ENCODE peak calls at places on chromosome 6, in eight cellular contexts. K is heart left ventricle; Z is CD8-positive, alpha-beta T cell; N is lower lobe of right lung; U is colonic mucosa; M is ovary; T is astrocyte; P is adrenal gland. H is an unnamed sample.

GRCh38 chr6:109051301-109051700 is 43.3 kb downstream of the SESN1 start:
- DNase-seq in U (no peak), P (no peak), Z (no peak), K (no peak), M (no peak), N (no peak), T (peak; percentile 58), H (no peak)

GRCh38 chr6:81995548-81996289 is 243.2 kb upstream of the TENT5A start:
- DNase-seq in P (no peak), N (no peak), U (no peak), Z (no peak), T (peak; percentile 69), K (no peak), M (no peak), H (peak; percentile 30)

GRCh38 chr6:33426590-33427563 is 7.0 kb downstream of the SYNGAP1 start:
- DNase-seq in Z (peak; percentile 32), T (no peak), U (no peak), N (no peak), M (no peak), P (no peak), K (no peak), H (no peak)

GRCh38 chr6:28789553-28790083 is 134.2 kb downstream of the TRIM27 start:
- DNase-seq in Z (no peak), N (no peak), K (no peak), M (peak; percentile 16), U (peak; percentile 24), T (peak; percentile 41), P (no peak), H (peak; percentile 61)

GRCh38 chr6:45643136-45643535 is 265.4 kb upstream of the SUPT3H start:
- DNase-seq in T (peak; percentile 36), M (no peak), N (no peak), Z (no peak), U (no peak), P (no peak), K (no peak), H (no peak)

GRCh38 chr6:150783818-150784217 is 81.7 kb upstream of the MTHFD1L start:
- DNase-seq in M (no peak), K (no peak), Z (no peak), P (no peak), T (no peak), U (no peak), N (no peak), H (no peak)

GRCh38 chr6:125750692-125751333 is 1.4 kb downstream of the HEY2 start:
- DNase-seq in P (no peak), Z (no peak), T (no peak), K (no peak), M (no peak), U (no peak), N (no peak), H (no peak)

GRCh38 chr6:78611886-78612480 is 255.4 kb upstream of the IRAK1BP1 start:
- DNase-seq in T (no peak), K (no peak), M (no peak), U (no peak), Z (no peak), N (no peak), P (no peak), H (peak; percentile 44)

GRCh38 chr6:10655508-10656055 is 38.8 kb downstream of the C6orf52 start:
- DNase-seq in U (no peak), M (no peak), N (no peak), P (no peak), T (no peak), Z (no peak), K (no peak), H (no peak)

GRCh38 chr6:56902551-56903464 is 52.1 kb upstream of the BEND6 start:
- DNase-seq in K (peak; percentile 11), P (no peak), N (no peak), T (peak; percentile 83), Z (no peak), M (peak; percentile 37), U (peak; percentile 30), H (peak; percentile 34)

GRCh38 chr6:15577550-15578171 is 85.2 kb downstream of the DTNBP1 start:
- DNase-seq in P (no peak), M (no peak), Z (no peak), K (no peak), N (no peak), U (no peak), T (no peak), H (no peak)

GRCh38 chr6:146916435-146917015 is 287.7 kb upstream of the STXBP5 start:
- DNase-seq in K (no peak), P (no peak), U (no peak), N (no peak), M (no peak), Z (no peak), T (no peak), H (peak; percentile 41)

GRCh38 chr6:148343383-148343782 is 745 bp downstream of the SASH1 start:
- DNase-seq in K (no peak), M (no peak), Z (no peak), T (no peak), P (no peak), N (no peak), U (no peak), H (no peak)

GRCh38 chr6:44064948-44065272 is 62.3 kb downstream of the MRPL14 start:
- DNase-seq in P (no peak), Z (no peak), M (no peak), N (no peak), K (no peak), U (no peak), T (no peak), H (no peak)

GRCh38 chr6:35490821-35491557 is 5.9 kb downstream of the TEAD3 start:
- DNase-seq in K (no peak), U (no peak), P (no peak), N (no peak), M (no peak), Z (no peak), T (no peak), H (no peak)

GRCh38 chr6:98047881-98048280 is 764.9 kb upstream of the MMS22L start:
- DNase-seq in P (no peak), Z (no peak), N (no peak), M (no peak), U (no peak), T (no peak), K (no peak), H (no peak)

GRCh38 chr6:165967768-165968408 is 199.8 kb downstream of the TBXT start:
- DNase-seq in K (no peak), N (no peak), Z (no peak), U (no peak), M (no peak), P (no peak), T (no peak), H (no peak)

GRCh38 chr6:166010136-166010535 is 157.5 kb downstream of the TBXT start:
- DNase-seq in P (no peak), K (no peak), T (no peak), N (no peak), U (no peak), M (no peak), Z (no peak), H (no peak)

GRCh38 chr6:1739680-1740079 is 130.0 kb downstream of the FOXC1 start:
- DNase-seq in K (no peak), Z (no peak), T (no peak), N (no peak), U (no peak), P (no peak), M (no peak), H (no peak)

GRCh38 chr6:131954775-131955107 is 3.6 kb upstream of the CCN2 start:
- DNase-seq in P (no peak), M (peak; percentile 21), N (peak; percentile 63), Z (no peak), T (peak; percentile 99), K (peak; percentile 40), U (peak; percentile 83), H (peak; percentile 75)

GRCh38 chr6:90294008-90294511 is 2.6 kb downstream of the BACH2 start:
- DNase-seq in P (no peak), M (no peak), T (no peak), K (no peak), Z (no peak), N (no peak), U (no peak), H (no peak)

GRCh38 chr6:90294614-90294988 is 2.0 kb downstream of the BACH2 start:
- DNase-seq in K (no peak), N (no peak), M (no peak), U (no peak), T (no peak), Z (peak; percentile 69), P (no peak), H (peak; percentile 35)

GRCh38 chr6:90295854-90296345 is 743 bp downstream of the BACH2 start:
- DNase-seq in T (peak; percentile 71), N (peak; percentile 58), U (peak; percentile 66), Z (peak; percentile 65), P (peak; percentile 54), M (peak; percentile 80), K (peak; percentile 78), H (peak; percentile 72)

GRCh38 chr6:90296346-90297123 is at the start of gene BACH2:
- DNase-seq in K (peak; percentile 91), Z (peak; percentile 97), N (peak; percentile 91), U (peak; percentile 92), P (peak; percentile 84), T (peak; percentile 87), M (peak; percentile 93), H (peak; percentile 96)

GRCh38 chr6:90294989-90295853 is 1.4 kb downstream of the BACH2 start:
- DNase-seq in K (peak; percentile 55), P (peak; percentile 49), U (peak; percentile 28), T (no peak), Z (peak; percentile 72), M (peak; percentile 45), N (peak; percentile 60), H (peak; percentile 51)
- TF ChIP-seq CTCF in K (peak; percentile 13), P (peak; percentile 17), U (no peak), T (no peak), Z (no peak), M (peak; percentile 12), N (peak; percentile 17), H (peak; percentile 16)

DNA sequence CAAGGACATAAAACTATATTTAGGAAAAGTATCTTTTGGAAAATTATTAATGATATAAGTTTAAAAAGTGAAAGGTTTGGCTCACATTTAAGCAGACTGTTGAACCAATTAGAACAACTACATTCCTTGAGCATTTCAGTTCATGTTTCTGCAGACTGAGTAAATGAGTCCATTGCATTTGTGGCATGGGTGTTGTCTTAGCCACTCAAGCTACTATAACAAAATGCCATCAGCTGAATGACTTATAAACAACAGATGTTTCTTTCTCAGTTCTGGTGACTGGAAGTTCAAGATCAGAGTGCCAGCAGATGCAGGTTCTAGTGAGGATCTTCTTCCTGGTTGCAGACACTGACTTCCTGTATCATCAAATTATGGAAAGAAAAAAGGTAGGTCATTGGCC is 67.1 kb upstream of the SLC2A12 start:
- DNase-seq in T (no peak), U (no peak), P (no peak), M (no peak), N (no peak), K (no peak), Z (no peak), H (no peak)
- H3K4me1 ChIP-seq in T (peaks cover 4% of the 10 kb centered on the region), U (no peaks in the 10 kb centered on the region), P (no peaks in the 10 kb centered on the region), M (no peaks in the 10 kb centered on the region), N (no peaks in the 10 kb centered on the region), K (no peaks in the 10 kb centered on the region), Z (no peaks in the 10 kb centered on the region), H (no peaks in the 10 kb centered on the region)

GRCh38 chr6:51494342-51494741 is 593.1 kb downstream of the PKHD1 start:
- DNase-seq in Z (no peak), T (no peak), K (no peak), M (no peak), N (no peak), P (no peak), U (no peak), H (no peak)
- TF ChIP-seq CTCF in Z (no peak), T (no peak), K (no peak), M (no peak), N (no peak), P (no peak), U (no peak), H (no peak)

GRCh38 chr6:149364558-149364957 is 35.5 kb upstream of the SUMO4 start:
- DNase-seq in Z (no peak), K (no peak), P (no peak), T (no peak), N (no peak), M (no peak), U (no peak), H (no peak)
- H3K4me1 ChIP-seq in Z (peaks cover 64% of the 10 kb centered on the region), K (peaks cover 8% of the 10 kb centered on the region), P (peaks cover 3% of the 10 kb centered on the region), T (no peaks in the 10 kb centered on the region), N (peaks cover 9% of the 10 kb centered on the region), M (peaks cover 3% of the 10 kb centered on the region), U (no peaks in the 10 kb centered on the region), H (peaks cover 35% of the 10 kb centered on the region)